ENCODE peak calls at places on chromosome 10, in four cellular contexts. S is GM13976, I is cardiac muscle cell, F is type B pancreatic cell. D is an unnamed sample.

GRCh38 chr10:69645751-69646687 is 16.0 kb downstream of the FAM241B start:
- DNase-seq in S (no peak), I (peak), F (no peak), D (peak)

GRCh38 chr10:61376377-61376776 is 76.8 kb downstream of the TMEM26 start:
- DNase-seq in F (no peak), S (no peak), I (no peak), D (no peak)

GRCh38 chr10:4061441-4061951 is 276.5 kb upstream of the KLF6 start:
- DNase-seq in S (no peak), I (no peak), F (no peak), D (no peak)

GRCh38 chr10:99595770-99596465 is 24.3 kb downstream of the SLC25A28 start:
- DNase-seq in F (no peak), S (no peak), I (peak), D (no peak)

GRCh38 chr10:70312972-70313371 is 29.2 kb upstream of the NPFFR1 start:
- DNase-seq in S (no peak), F (no peak), I (no peak), D (no peak)

GRCh38 chr10:119479048-119479394 is 63.5 kb downstream of the RGS10 start:
- DNase-seq in F (no peak), S (no peak), I (no peak), D (no peak)

GRCh38 chr10:46555713-46556514 is 544 bp downstream of the GPRIN2 start:
- DNase-seq in I (peak), F (peak), S (no peak), D (peak)

GRCh38 chr10:102837230-102837721 is at the start of gene CYP17A1:
- DNase-seq in I (no peak), S (no peak), F (no peak), D (no peak)

GRCh38 chr10:8048281-8049008 is 6.0 kb upstream of the GATA3 start:
- DNase-seq in F (no peak), I (no peak), S (no peak), D (no peak)

GRCh38 chr10:113357688-113358306 is 195.1 kb upstream of the HABP2 start:
- DNase-seq in F (no peak), I (no peak), S (no peak), D (no peak)

GRCh38 chr10:33010132-33011037 is 52.4 kb upstream of the ITGB1 start:
- DNase-seq in S (no peak), I (peak), F (no peak), D (no peak)

GRCh38 chr10:3102721-3103410 is 35.5 kb downstream of the PFKP start:
- DNase-seq in S (no peak), F (no peak), I (no peak), D (no peak)

GRCh38 chr10:59745163-59745650 is 8.0 kb downstream of the MRLN start:
- DNase-seq in I (no peak), F (no peak), S (no peak), D (no peak)
- TF ChIP-seq CTCF in I (no peak), F (no peak), S (no peak), D (no peak)

DNA sequence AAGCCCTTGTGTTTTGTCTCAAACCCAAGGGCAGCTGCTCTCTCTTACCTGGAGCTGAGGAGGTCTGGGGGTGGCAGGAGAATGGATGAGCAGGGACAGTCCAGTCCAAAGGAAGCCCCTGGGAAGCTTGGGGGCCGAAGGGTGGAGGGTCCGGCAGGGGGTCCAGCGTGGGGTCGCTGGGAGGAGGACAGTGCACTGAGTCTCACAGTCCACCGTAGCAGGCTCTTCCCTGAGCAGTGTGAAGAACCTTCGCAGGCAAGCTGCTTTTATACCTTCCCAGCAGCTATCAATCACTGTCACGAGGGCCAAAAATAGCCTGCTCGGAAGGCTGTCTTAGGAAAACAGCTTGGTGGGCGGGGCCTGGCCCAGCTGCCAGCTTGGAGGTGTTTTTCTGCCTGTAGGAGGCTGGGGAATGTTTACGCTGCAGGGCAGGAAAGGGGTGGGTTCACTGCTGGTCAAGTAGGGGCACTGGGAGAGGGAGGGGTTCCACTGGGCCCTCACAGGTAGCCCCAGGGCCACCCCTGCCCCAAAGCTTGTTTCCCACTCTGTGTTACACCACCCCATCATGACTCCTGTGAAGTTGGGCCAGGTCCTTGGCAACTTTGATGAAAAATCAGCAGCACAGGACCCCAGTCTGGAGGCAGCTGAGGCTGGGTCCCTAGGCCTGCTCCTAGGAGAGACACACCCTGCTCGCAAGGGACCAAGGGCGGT is at the start of gene DEPP1:
- DNase-seq in I (peak), F (peak), S (peak), D (peak)
- TF ChIP-seq CTCF in I (peak), F (peak), S (no peak), D (peak)

GRCh38 chr10:77975086-77975666 is 48.6 kb upstream of the DLG5 start:
- DNase-seq in I (no peak), S (no peak), F (no peak), D (no peak)

GRCh38 chr10:77977016-77977415 is 50.5 kb upstream of the DLG5 start:
- DNase-seq in S (no peak), I (no peak), F (no peak), D (no peak)

GRCh38 chr10:77972148-77972547 is 45.6 kb upstream of the DLG5 start:
- DNase-seq in F (no peak), I (no peak), S (no peak), D (no peak)

GRCh38 chr10:77973276-77973675 is 46.7 kb upstream of the DLG5 start:
- DNase-seq in I (no peak), S (no peak), F (no peak), D (no peak)

GRCh38 chr10:77974396-77975074 is 48.0 kb upstream of the DLG5 start:
- DNase-seq in F (no peak), S (no peak), I (peak), D (peak)
- TF ChIP-seq CTCF in F (peak), S (no peak), I (peak), D (peak)

DNA sequence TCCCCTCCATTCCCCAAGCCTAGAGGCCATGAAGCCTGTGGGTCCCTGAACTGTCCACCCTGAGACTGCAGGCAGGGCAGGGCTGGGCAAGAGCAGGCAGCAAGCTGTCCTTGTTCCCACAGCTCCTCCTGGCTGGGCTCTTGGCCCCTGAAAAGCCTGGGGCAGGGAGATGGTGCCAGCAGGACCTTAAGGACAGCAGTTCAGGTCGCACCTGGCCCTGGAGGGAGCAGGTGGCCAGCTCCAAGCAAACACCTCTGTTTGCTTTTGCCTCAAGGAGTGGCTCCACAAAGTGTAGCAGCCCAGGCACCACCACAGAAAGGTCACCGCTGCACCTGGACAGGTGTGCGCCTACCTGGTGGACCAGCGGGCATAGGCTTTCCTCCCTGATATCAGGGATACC is 5.2 kb downstream of the RET start:
- DNase-seq in I (no peak), S (no peak), F (no peak), D (no peak)
- TF ChIP-seq CTCF in I (no peak), S (no peak), F (no peak), D (no peak)

D was measured in neural crest cell.